ENCODE peak calls at places on chromosome 11, in eight cellular contexts. R is mammary epithelial cell, J is right lobe of liver, G is tibial artery, N is body of pancreas, F is AG10803, K is prostate gland, M is colonic mucosa. T is an unnamed sample.
A peak's percentile ranks its signal among the peaks of the same experiment; 100 is the strongest.

GRCh38 chr11:67267188-67268035 is 1.1 kb downstream of the GRK2 start:
- DNase-seq in R (peak; percentile 59), K (peak; percentile 58), M (peak; percentile 83), J (peak; percentile 72), G (no peak), F (no peak), N (peak; percentile 72), T (no peak)

GRCh38 chr11:21264125-21264524 is 594.7 kb downstream of the NELL1 start:
- DNase-seq in N (no peak), R (no peak), F (no peak), G (no peak), K (no peak), J (no peak), M (no peak), T (no peak)

GRCh38 chr11:45860348-45860747 is 13.1 kb downstream of the CRY2 start:
- DNase-seq in N (no peak), G (no peak), K (no peak), R (no peak), M (no peak), F (no peak), J (no peak), T (no peak)

GRCh38 chr11:115418626-115419025 is 85.6 kb downstream of the CADM1 start:
- DNase-seq in F (no peak), R (no peak), J (no peak), N (no peak), G (no peak), M (no peak), K (no peak), T (no peak)

GRCh38 chr11:76587810-76588454 is 82.6 kb downstream of the LRRC32 start:
- DNase-seq in J (no peak), M (no peak), R (no peak), G (no peak), N (no peak), K (no peak), F (no peak), T (no peak)

GRCh38 chr11:2434008-2434407 is 10.3 kb downstream of the TRPM5 start:
- DNase-seq in R (no peak), K (no peak), M (no peak), G (no peak), N (no peak), J (no peak), F (no peak), T (no peak)

GRCh38 chr11:6259638-6260019 is at the start of gene CCKBR:
- DNase-seq in R (no peak), G (no peak), J (peak; percentile 25), F (no peak), N (peak; percentile 74), K (no peak), M (no peak), T (no peak)

GRCh38 chr11:1384206-1384965 is 5.3 kb upstream of the BRSK2 start:
- DNase-seq in R (no peak), F (peak; percentile 16), K (no peak), J (no peak), G (no peak), N (no peak), M (no peak), T (no peak)

GRCh38 chr11:19853901-19854300 is 141.3 kb downstream of the NAV2 start:
- DNase-seq in K (no peak), J (no peak), G (no peak), N (no peak), R (no peak), M (no peak), F (peak; percentile 71), T (no peak)

GRCh38 chr11:127420139-127420538 is 419.6 kb upstream of the KIRREL3 start:
- DNase-seq in J (no peak), F (no peak), M (no peak), N (no peak), R (no peak), K (no peak), G (no peak), T (no peak)

GRCh38 chr11:15819679-15820286 is 536.6 kb downstream of the SOX6 start:
- DNase-seq in M (peak; percentile 86), N (peak; percentile 83), K (peak; percentile 68), R (peak; percentile 64), G (peak; percentile 60), F (peak; percentile 54), J (peak; percentile 82), T (peak; percentile 76)

GRCh38 chr11:27076121-27076589 is 35.5 kb downstream of the BBOX1 start:
- DNase-seq in K (no peak), G (no peak), F (no peak), J (no peak), R (no peak), M (no peak), N (peak; percentile 23), T (no peak)

GRCh38 chr11:37786214-37786755 is 1188.2 kb upstream of the RAG2 start:
- DNase-seq in G (no peak), M (no peak), N (no peak), J (no peak), R (peak; percentile 72), K (no peak), F (peak; percentile 23), T (no peak)

GRCh38 chr11:77557553-77557952 is 32.2 kb upstream of the AQP11 start:
- DNase-seq in M (peak; percentile 35), J (no peak), F (no peak), G (no peak), N (peak; percentile 24), R (no peak), K (no peak), T (no peak)

GRCh38 chr11:17692006-17692405 is 27.4 kb upstream of the MYOD1 start:
- DNase-seq in J (no peak), N (no peak), F (no peak), K (no peak), M (no peak), G (no peak), R (no peak), T (no peak)

GRCh38 chr11:93370260-93370659 is 39.7 kb downstream of the DEUP1 start:
- DNase-seq in M (no peak), G (no peak), N (no peak), R (peak; percentile 49), K (no peak), J (no peak), F (peak; percentile 12), T (no peak)

GRCh38 chr11:110219011-110219785 is 77.2 kb downstream of the RDX start:
- DNase-seq in K (no peak), G (no peak), M (no peak), J (no peak), R (no peak), F (peak; percentile 20), N (no peak), T (no peak)

GRCh38 chr11:117097567-117098268 is 510 bp downstream of the SIK3 start:
- DNase-seq in N (peak; percentile 63), K (peak; percentile 28), M (peak; percentile 45), F (peak; percentile 18), G (peak; percentile 38), R (no peak), J (peak; percentile 61), T (peak; percentile 38)

GRCh38 chr11:4658629-4659453 is 15.1 kb downstream of the OR51E1 start:
- DNase-seq in N (no peak), M (no peak), G (no peak), J (no peak), K (no peak), R (no peak), F (no peak), T (no peak)

GRCh38 chr11:96150609-96151008 is 192.4 kb downstream of the MAML2 start:
- DNase-seq in F (no peak), R (no peak), M (no peak), J (no peak), N (no peak), G (no peak), K (no peak), T (no peak)
- H3K4me3 ChIP-seq in F (no peak overlapping the region), R (no peak overlapping the region), M (no peak overlapping the region), J (no peak overlapping the region), N (no peak overlapping the region), G (no peak overlapping the region), K (no peak overlapping the region), T (no peak overlapping the region)

GRCh38 chr11:122976734-122977454 is 4.7 kb downstream of the BSX start:
- DNase-seq in R (no peak), M (no peak), J (no peak), N (no peak), F (no peak), K (no peak), G (no peak), T (no peak)

GRCh38 chr11:122977455-122978302 is 4.0 kb downstream of the BSX start:
- DNase-seq in M (no peak), G (no peak), F (no peak), R (no peak), N (no peak), J (no peak), K (no peak), T (no peak)

GRCh38 chr11:122979103-122979814 is 2.4 kb downstream of the BSX start:
- DNase-seq in R (no peak), J (no peak), M (no peak), G (no peak), K (no peak), N (no peak), F (no peak), T (no peak)

GRCh38 chr11:122978303-122978620 is 3.4 kb downstream of the BSX start:
- DNase-seq in K (no peak), N (no peak), J (no peak), G (no peak), R (no peak), F (no peak), M (no peak), T (no peak)

DNA sequence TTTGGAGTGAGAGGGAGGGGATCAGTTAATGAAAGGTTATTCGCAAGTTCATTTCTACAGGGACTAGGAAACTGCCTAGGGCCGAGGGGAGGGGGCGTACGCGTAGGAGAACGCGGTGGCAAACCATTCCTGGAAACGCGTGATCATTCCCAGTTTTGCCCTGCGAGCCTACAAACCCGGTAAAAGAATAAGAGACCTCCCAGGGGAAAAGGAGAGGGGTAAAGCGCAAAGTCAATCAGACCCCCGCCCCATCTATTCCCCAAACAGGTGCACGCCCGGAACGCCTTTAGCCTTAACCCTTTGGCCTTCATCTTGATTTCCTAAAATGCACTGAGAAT is 5.3 kb downstream of the BSX start:
- DNase-seq in N (no peak), F (no peak), R (no peak), G (no peak), K (no peak), M (no peak), J (no peak), T (no peak)
- H3K4me3 ChIP-seq in N (no peak overlapping the region), F (no peak overlapping the region), R (no peak overlapping the region), G (no peak overlapping the region), K (no peak overlapping the region), M (no peak overlapping the region), J (no peak overlapping the region), T (no peak overlapping the region)

DNA sequence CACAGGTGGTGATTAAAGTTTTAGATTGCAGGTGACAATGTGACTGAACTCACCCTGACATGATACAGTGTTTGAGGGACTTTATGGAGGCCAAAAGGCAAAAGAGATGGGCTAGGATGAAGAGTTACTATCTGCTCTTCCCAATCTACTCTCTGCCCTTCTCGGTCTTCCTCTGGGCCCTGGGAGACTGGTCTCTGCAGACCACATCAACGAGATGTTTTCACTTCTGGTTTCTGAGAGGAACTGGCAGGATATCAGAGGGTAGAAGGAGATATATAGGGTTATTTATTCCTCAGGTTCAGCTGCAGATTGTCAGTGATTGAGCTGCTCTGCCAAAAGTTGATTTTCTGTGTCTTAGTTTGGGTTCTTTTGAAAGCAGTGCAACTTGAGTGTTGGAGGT is 32.4 kb upstream of the CD44 start:
- DNase-seq in F (no peak), N (no peak), J (no peak), K (no peak), G (no peak), R (no peak), M (no peak), T (no peak)
- H3K4me3 ChIP-seq in F (no peak overlapping the region), N (no peak overlapping the region), J (no peak overlapping the region), K (no peak overlapping the region), G (no peak overlapping the region), R (no peak overlapping the region), M (no peak overlapping the region), T (no peak overlapping the region)

GRCh38 chr11:33387996-33388395 is 130.8 kb downstream of the HIPK3 start:
- DNase-seq in K (no peak), R (no peak), N (no peak), F (no peak), M (no peak), G (no peak), J (no peak), T (no peak)
- H3K4me3 ChIP-seq in K (no peak overlapping the region), R (no peak overlapping the region), N (no peak overlapping the region), F (no peak overlapping the region), M (no peak overlapping the region), G (no peak overlapping the region), J (no peak overlapping the region), T (no peak overlapping the region)

T was measured in heart left ventricle.